ENCODE peak calls at places on chromosomes 13 and 19, in seven cellular contexts. E is GM06990, U is fibroblast of villous mesenchyme, S is AG04450, I is dorsolateral prefrontal cortex, P is progenitor cell of endocrine pancreas, V is MCF 10A. M is an unnamed sample.

GRCh38 chr13:106617561-106617960 is 49.6 kb upstream of the ARGLU1 start:
- DNase-seq in E (no peak), U (no peak), S (no peak), I (no peak), P (no peak), V (peak), M (no peak)

GRCh38 chr19:42247631-42248199 is 5.3 kb upstream of the GSK3A start:
- DNase-seq in E (no peak), U (no peak), S (no peak), I (no peak), P (no peak), V (no peak), M (no peak)

GRCh38 chr13:77509221-77509620 is 26.3 kb upstream of the SCEL start:
- DNase-seq in E (no peak), U (no peak), S (no peak), I (no peak), P (no peak), V (peak), M (no peak)

GRCh38 chr19:8702350-8702749 is 3.8 kb upstream of the ACTL9 start:
- DNase-seq in E (no peak), U (no peak), S (no peak), I (no peak), P (no peak), V (no peak), M (no peak)

GRCh38 chr13:113098163-113098732 is 7.3 kb upstream of the F7 start:
- DNase-seq in E (no peak), U (peak), S (no peak), I (no peak), P (no peak), V (no peak), M (no peak)

GRCh38 chr13:23865898-23866297 is 23.3 kb downstream of the MIPEP start:
- DNase-seq in E (no peak), U (no peak), S (no peak), I (no peak), P (no peak), V (no peak), M (no peak)

GRCh38 chr19:52896431-52897148 is 845 bp downstream of the ZNF320 start:
- DNase-seq in E (no peak), U (peak), S (no peak), I (no peak), P (no peak), V (peak), M (no peak)

GRCh38 chr13:27770809-27771208 is 21.5 kb upstream of the GSX1 start:
- DNase-seq in E (no peak), U (peak), S (no peak), I (no peak), P (no peak), V (peak), M (no peak)

GRCh38 chr13:113774177-113775107 is 15.4 kb downstream of the TMEM255B start:
- DNase-seq in E (no peak), U (no peak), S (no peak), I (no peak), P (no peak), V (peak), M (no peak)

GRCh38 chr13:113953561-113953960 is 20.3 kb downstream of the C13orf46 start:
- DNase-seq in E (no peak), U (no peak), S (no peak), I (peak), P (no peak), V (no peak), M (no peak)

GRCh38 chr13:113445791-113446487 is 7.3 kb downstream of the ADPRHL1 start:
- DNase-seq in E (peak), U (no peak), S (no peak), I (no peak), P (no peak), V (no peak), M (peak)

GRCh38 chr19:4988770-4989251 is 19.9 kb downstream of the KDM4B start:
- DNase-seq in E (no peak), U (peak), S (peak), I (no peak), P (no peak), V (no peak), M (no peak)

GRCh38 chr19:42563352-42564210 is 31.1 kb downstream of the CEACAM8 start:
- DNase-seq in E (no peak), U (peak), S (no peak), I (no peak), P (no peak), V (peak), M (no peak)

GRCh38 chr19:17703823-17704463 is 15.3 kb upstream of the MAP1S start:
- DNase-seq in E (no peak), U (peak), S (no peak), I (no peak), P (no peak), V (peak), M (peak)

GRCh38 chr19:1665565-1666047 is 13.2 kb upstream of the TCF3 start:
- DNase-seq in E (peak), U (no peak), S (no peak), I (no peak), P (no peak), V (no peak), M (peak)

GRCh38 chr13:43303040-43303729 is 279.8 kb downstream of the DNAJC15 start:
- DNase-seq in E (no peak), U (peak), S (no peak), I (peak), P (peak), V (peak), M (no peak)

GRCh38 chr13:91647361-91647970 is 249.0 kb downstream of the GPC5 start:
- DNase-seq in E (no peak), U (no peak), S (no peak), I (no peak), P (peak), V (peak), M (no peak)

GRCh38 chr13:59906413-59907027 is 257.2 kb downstream of the DIAPH3 start:
- DNase-seq in E (no peak), U (peak), S (peak), I (no peak), P (no peak), V (peak), M (no peak)

GRCh38 chr13:97028441-97029299 is 34.4 kb upstream of the OXGR1 start:
- DNase-seq in E (peak), U (peak), S (no peak), I (peak), P (peak), V (peak), M (no peak)

GRCh38 chr13:24106429-24106828 is 54.1 kb upstream of the SPATA13 start:
- DNase-seq in E (no peak), U (no peak), S (no peak), I (peak), P (no peak), V (no peak), M (no peak)

GRCh38 chr19:34336781-34337271 is 28.2 kb upstream of the GPI start:
- DNase-seq in E (no peak), U (peak), S (no peak), I (no peak), P (no peak), V (peak), M (no peak)

DNA sequence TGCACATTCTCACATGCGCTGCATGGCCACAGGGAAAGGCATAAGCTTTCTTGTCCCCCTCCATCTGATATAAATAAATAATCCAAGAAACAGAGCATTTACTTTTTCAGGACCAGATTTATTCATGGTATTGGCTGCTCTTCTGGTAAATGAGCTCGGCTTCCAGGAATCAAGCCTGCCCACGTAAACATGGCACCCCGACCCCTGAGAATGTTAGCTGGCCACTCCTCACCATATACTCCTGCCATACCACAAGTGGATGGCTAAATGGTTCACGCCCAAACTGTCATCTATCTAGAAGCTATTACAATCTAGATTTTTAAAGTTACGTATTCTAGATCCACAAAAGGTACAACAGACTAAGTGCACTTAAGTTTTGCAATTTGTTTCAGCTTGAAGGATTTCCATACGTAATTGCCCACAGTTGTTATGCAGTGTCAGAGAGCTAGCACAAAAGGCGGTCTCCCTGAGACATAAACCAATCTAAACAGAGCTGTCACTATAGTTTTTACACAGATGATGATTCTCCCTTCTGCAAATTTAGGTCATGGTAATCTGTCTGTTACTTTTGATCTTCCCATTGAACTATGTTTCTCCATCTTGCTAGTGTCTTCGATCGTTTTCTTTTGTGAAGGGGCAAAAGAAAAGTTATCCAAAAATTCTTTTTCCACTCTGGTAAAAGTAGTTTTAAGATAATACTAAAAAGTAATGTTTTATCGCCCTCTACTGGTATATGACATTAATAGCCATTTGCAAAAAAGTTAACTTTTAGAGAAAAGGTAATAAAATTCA is 16.2 kb upstream of the FOXO1 start:
- DNase-seq in E (no peak), U (peak), S (no peak), I (no peak), P (no peak), V (peak), M (no peak)
- TF ChIP-seq CTCF in E (peak), U (peak), S (peak), I (peak), P (peak), V (peak), M (no peak)

GRCh38 chr13:49833402-49833801 is 40.9 kb upstream of the KPNA3 start:
- DNase-seq in E (no peak), U (no peak), S (no peak), I (no peak), P (no peak), V (no peak), M (no peak)

GRCh38 chr13:49829715-49830114 is 37.2 kb upstream of the KPNA3 start:
- DNase-seq in E (no peak), U (no peak), S (no peak), I (no peak), P (no peak), V (no peak), M (no peak)

GRCh38 chr13:49830721-49831120 is 38.2 kb upstream of the KPNA3 start:
- DNase-seq in E (no peak), U (no peak), S (no peak), I (no peak), P (no peak), V (no peak), M (no peak)

GRCh38 chr13:49827336-49827735 is 34.9 kb upstream of the KPNA3 start:
- DNase-seq in E (no peak), U (no peak), S (no peak), I (no peak), P (no peak), V (no peak), M (no peak)

DNA sequence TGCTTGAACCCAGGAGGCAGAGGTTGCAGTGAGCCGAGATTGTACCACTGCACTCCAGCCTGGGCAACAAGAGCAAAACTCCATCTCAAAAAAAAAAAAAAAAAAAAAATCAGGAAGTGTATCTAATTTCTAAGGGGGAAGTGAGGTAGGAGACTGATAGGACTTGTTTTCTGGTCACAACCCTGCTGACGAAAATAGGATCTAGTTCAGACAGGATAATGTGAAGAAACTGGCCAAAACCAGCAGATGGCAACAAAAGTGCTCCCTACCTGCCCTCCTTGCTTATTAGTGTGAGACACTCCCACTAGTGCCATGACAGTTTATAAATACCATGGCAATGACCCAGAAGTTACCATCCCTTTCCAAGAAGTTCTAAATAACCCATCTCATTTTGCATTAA is 36.0 kb upstream of the KPNA3 start:
- DNase-seq in E (no peak), U (no peak), S (no peak), I (no peak), P (no peak), V (peak), M (no peak)
- TF ChIP-seq CTCF in E (no peak), U (no peak), S (no peak), I (no peak), P (no peak), V (no peak), M (no peak)

DNA sequence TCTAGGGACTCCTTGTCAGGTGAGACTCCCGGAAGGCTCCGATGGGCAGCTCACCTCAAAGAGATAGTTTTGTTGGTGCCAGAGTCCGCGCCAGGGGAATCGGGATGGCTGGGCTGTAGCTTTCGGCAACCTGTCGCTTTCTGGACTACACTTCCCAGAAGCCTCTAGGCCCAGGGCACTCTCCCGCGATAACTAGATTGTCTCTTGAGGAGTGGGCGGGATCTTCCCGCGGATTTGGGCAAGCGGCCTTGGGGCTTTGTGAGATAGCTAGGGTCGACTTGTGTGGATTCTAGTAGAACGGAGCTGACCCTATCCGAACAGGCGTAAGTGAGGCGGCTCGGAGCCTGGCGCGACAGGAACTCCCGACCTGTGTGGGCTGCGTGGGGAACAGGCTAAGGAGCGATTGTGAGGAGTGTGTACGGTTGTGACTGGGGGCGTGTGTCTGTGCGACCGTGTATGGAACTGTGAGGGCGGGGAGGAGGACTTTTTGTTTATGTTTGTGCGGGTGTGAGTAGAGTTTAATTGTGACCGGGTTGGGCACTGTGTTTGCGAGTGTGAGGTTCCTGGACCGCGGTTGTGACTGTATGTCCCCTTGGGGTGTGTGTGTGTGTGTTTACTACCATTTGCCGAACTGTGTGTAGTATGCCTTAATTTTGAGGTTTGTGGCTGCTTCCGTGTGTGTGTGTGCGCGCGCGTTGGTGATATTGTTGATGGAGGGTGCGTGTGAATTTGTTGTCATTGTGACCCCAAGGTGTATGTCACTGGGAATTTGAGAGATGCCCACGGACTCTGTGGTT is at the start of gene ZNF345:
- DNase-seq in E (peak), U (peak), S (peak), I (peak), P (peak), V (peak), M (peak)
- TF ChIP-seq CTCF in E (no peak), U (no peak), S (no peak), I (peak), P (no peak), V (no peak), M (no peak)

GRCh38 chr13:26515721-26516120 is 41.8 kb upstream of the WASF3 start:
- DNase-seq in E (no peak), U (no peak), S (no peak), I (no peak), P (no peak), V (no peak), M (no peak)
- TF ChIP-seq CTCF in E (no peak), U (no peak), S (no peak), I (no peak), P (no peak), V (no peak), M (no peak)

M was measured in activated B cell treated with CpG ODN at 0.5 μM for 24 hours.